ENCODE peak calls at places on chromosomes 3 and 15, in five cellular contexts. One of them, this sample, is unnamed.

GRCh38 chr3:105747056-105747455 is 121.8 kb downstream of the CBLB start:
- DNase-seq in H9: no peak
- DNase-seq in mesendoderm: peak
- DNase-seq in IMR-90: peak
- DNase-seq in neuronal stem cell: no peak
- DNase-seq in this sample: peak

GRCh38 chr3:126245811-126246727 is 65.7 kb upstream of the ALDH1L1 start:
- DNase-seq in IMR-90: peak
- DNase-seq in H9: no peak
- DNase-seq in neuronal stem cell: no peak
- DNase-seq in mesendoderm: peak
- DNase-seq in this sample: peak

GRCh38 chr3:123282461-123282860 is 80.7 kb downstream of the SEC22A start:
- DNase-seq in H9: peak
- DNase-seq in neuronal stem cell: no peak
- DNase-seq in IMR-90: no peak
- DNase-seq in mesendoderm: no peak
- DNase-seq in this sample: no peak

GRCh38 chr15:34986326-34987181 is 1.5 kb downstream of the ZNF770 start:
- DNase-seq in mesendoderm: no peak
- DNase-seq in H9: no peak
- DNase-seq in IMR-90: no peak
- DNase-seq in neuronal stem cell: no peak
- DNase-seq in this sample: no peak

GRCh38 chr3:31029756-31030155 is 135.3 kb upstream of the GADL1 start:
- DNase-seq in neuronal stem cell: no peak
- DNase-seq in mesendoderm: no peak
- DNase-seq in IMR-90: no peak
- DNase-seq in H9: no peak
- DNase-seq in this sample: no peak

GRCh38 chr15:80557441-80558234 is 137.5 kb upstream of the ABHD17C start:
- DNase-seq in H9: no peak
- DNase-seq in mesendoderm: no peak
- DNase-seq in IMR-90: no peak
- DNase-seq in neuronal stem cell: no peak
- DNase-seq in this sample: no peak

GRCh38 chr3:24237971-24238767 is 256.5 kb downstream of the THRB start:
- DNase-seq in neuronal stem cell: peak
- DNase-seq in H9: peak
- DNase-seq in IMR-90: peak
- DNase-seq in mesendoderm: peak
- DNase-seq in this sample: peak

GRCh38 chr3:171396048-171396447 is 64.2 kb downstream of the TNIK start:
- DNase-seq in neuronal stem cell: no peak
- DNase-seq in H9: no peak
- DNase-seq in mesendoderm: no peak
- DNase-seq in IMR-90: peak
- DNase-seq in this sample: no peak

GRCh38 chr3:190086191-190086590 is 34.5 kb downstream of the P3H2 start:
- DNase-seq in mesendoderm: peak
- DNase-seq in H9: peak
- DNase-seq in IMR-90: no peak
- DNase-seq in neuronal stem cell: no peak
- DNase-seq in this sample: no peak

GRCh38 chr3:49869525-49870126 is at the start of gene CAMKV:
- DNase-seq in neuronal stem cell: peak
- DNase-seq in H9: peak
- DNase-seq in IMR-90: no peak
- DNase-seq in mesendoderm: peak
- DNase-seq in this sample: no peak

GRCh38 chr3:24052446-24052845 is 107.4 kb downstream of the NR1D2 start:
- DNase-seq in neuronal stem cell: no peak
- DNase-seq in H9: no peak
- DNase-seq in IMR-90: no peak
- DNase-seq in mesendoderm: no peak
- DNase-seq in this sample: no peak

GRCh38 chr3:100335137-100335833 is 728 bp downstream of the NIT2 start:
- DNase-seq in H9: peak
- DNase-seq in mesendoderm: peak
- DNase-seq in IMR-90: no peak
- DNase-seq in neuronal stem cell: no peak
- DNase-seq in this sample: peak

GRCh38 chr3:90221900-90222299 is 1114.5 kb downstream of the EPHA3 start:
- DNase-seq in H9: no peak
- DNase-seq in neuronal stem cell: no peak
- DNase-seq in mesendoderm: no peak
- DNase-seq in IMR-90: no peak
- DNase-seq in this sample: no peak

GRCh38 chr3:55329849-55330248 is 157.3 kb downstream of the WNT5A start:
- DNase-seq in IMR-90: peak
- DNase-seq in neuronal stem cell: no peak
- DNase-seq in mesendoderm: no peak
- DNase-seq in H9: no peak
- DNase-seq in this sample: peak

GRCh38 chr3:107373896-107374295 is 3.3 kb upstream of the CCDC54 start:
- DNase-seq in neuronal stem cell: no peak
- DNase-seq in H9: no peak
- DNase-seq in mesendoderm: no peak
- DNase-seq in IMR-90: no peak
- DNase-seq in this sample: no peak

GRCh38 chr3:45603226-45603625 is 8.7 kb downstream of the LIMD1 start:
- DNase-seq in mesendoderm: no peak
- DNase-seq in neuronal stem cell: no peak
- DNase-seq in IMR-90: no peak
- DNase-seq in H9: no peak
- DNase-seq in this sample: no peak

GRCh38 chr3:122331886-122332285 is 6.8 kb downstream of the CSTA start:
- DNase-seq in H9: no peak
- DNase-seq in mesendoderm: no peak
- DNase-seq in neuronal stem cell: no peak
- DNase-seq in IMR-90: no peak
- DNase-seq in this sample: no peak

GRCh38 chr3:129934234-129935123 is 40.0 kb upstream of the TRH start:
- DNase-seq in mesendoderm: peak
- DNase-seq in IMR-90: peak
- DNase-seq in H9: peak
- DNase-seq in neuronal stem cell: peak
- DNase-seq in this sample: peak

GRCh38 chr3:9404680-9405079 is 7.3 kb downstream of the SETD5 start:
- DNase-seq in IMR-90: no peak
- DNase-seq in mesendoderm: no peak
- DNase-seq in neuronal stem cell: no peak
- DNase-seq in H9: no peak
- DNase-seq in this sample: no peak

GRCh38 chr3:79910337-79910736 is 142.5 kb upstream of the ROBO1 start:
- DNase-seq in neuronal stem cell: no peak
- DNase-seq in IMR-90: no peak
- DNase-seq in H9: no peak
- DNase-seq in mesendoderm: peak
- DNase-seq in this sample: no peak

GRCh38 chr3:70064194-70064787 is 64.8 kb downstream of the SAMMSON start:
- DNase-seq in IMR-90: peak
- DNase-seq in mesendoderm: peak
- DNase-seq in H9: no peak
- DNase-seq in neuronal stem cell: peak
- DNase-seq in this sample: peak

GRCh38 chr3:62332771-62333381 is 40.5 kb downstream of the FEZF2 start:
- DNase-seq in mesendoderm: peak
- DNase-seq in neuronal stem cell: peak
- DNase-seq in H9: no peak
- DNase-seq in IMR-90: peak
- DNase-seq in this sample: peak

GRCh38 chr3:186052096-186052495 is 56.8 kb downstream of the ETV5 start:
- DNase-seq in IMR-90: no peak
- DNase-seq in mesendoderm: no peak
- DNase-seq in neuronal stem cell: no peak
- DNase-seq in H9: no peak
- DNase-seq in this sample: no peak

GRCh38 chr15:85920926-85921325 is 126.2 kb upstream of the KLHL25 start:
- DNase-seq in neuronal stem cell: no peak
- DNase-seq in IMR-90: no peak
- DNase-seq in H9: no peak
- DNase-seq in mesendoderm: no peak
- DNase-seq in this sample: no peak

GRCh38 chr3:129228891-129229585 is 20.4 kb upstream of the COPG1 start:
- DNase-seq in mesendoderm: peak
- DNase-seq in H9: peak
- DNase-seq in neuronal stem cell: no peak
- DNase-seq in IMR-90: peak
- DNase-seq in this sample: peak

GRCh38 chr3:85710490-85710889 is 751.7 kb downstream of the CADM2 start:
- DNase-seq in mesendoderm: no peak
- DNase-seq in neuronal stem cell: no peak
- DNase-seq in IMR-90: peak
- DNase-seq in H9: no peak
- DNase-seq in this sample: no peak

GRCh38 chr3:49104052-49104426 is 518 bp downstream of the QARS1 start:
- DNase-seq in H9: no peak
- DNase-seq in neuronal stem cell: no peak
- DNase-seq in IMR-90: no peak
- DNase-seq in mesendoderm: no peak
- DNase-seq in this sample: no peak

DNA sequence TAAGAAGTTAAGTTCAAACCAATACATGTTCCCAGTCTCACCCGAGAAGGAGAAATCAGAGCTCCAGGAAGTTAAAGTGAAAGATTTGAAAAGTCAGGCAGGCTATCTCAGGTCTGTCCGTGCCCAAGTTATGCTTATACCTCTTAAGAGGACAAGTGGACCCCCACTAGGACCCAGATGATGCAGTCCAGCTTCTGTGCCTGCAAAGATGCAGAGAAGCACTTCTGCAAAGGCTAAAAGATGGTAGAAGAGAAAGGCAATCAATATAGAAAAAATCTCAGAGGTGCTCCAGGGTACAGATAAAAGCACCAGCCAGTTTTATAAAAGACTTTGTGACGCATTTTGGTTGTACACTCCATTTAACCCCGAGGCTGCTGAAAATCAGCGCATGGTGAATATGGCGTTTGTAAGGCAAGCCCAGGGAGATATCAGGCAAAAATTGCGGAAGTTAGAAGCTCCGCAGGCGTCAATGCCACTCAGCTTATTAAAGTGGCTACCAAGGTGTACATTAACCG is 9.9 kb upstream of the SLC9C1 start:
- DNase-seq in neuronal stem cell: no peak
- DNase-seq in mesendoderm: peak
- DNase-seq in H9: no peak
- DNase-seq in IMR-90: peak
- DNase-seq in this sample: no peak
- H3K9ac ChIP-seq in neuronal stem cell: no peak
- H3K9ac ChIP-seq in mesendoderm: peak
- H3K9ac ChIP-seq in H9: no peak
- H3K9ac ChIP-seq in IMR-90: peak
- H3K9ac ChIP-seq in this sample: no peak

DNA sequence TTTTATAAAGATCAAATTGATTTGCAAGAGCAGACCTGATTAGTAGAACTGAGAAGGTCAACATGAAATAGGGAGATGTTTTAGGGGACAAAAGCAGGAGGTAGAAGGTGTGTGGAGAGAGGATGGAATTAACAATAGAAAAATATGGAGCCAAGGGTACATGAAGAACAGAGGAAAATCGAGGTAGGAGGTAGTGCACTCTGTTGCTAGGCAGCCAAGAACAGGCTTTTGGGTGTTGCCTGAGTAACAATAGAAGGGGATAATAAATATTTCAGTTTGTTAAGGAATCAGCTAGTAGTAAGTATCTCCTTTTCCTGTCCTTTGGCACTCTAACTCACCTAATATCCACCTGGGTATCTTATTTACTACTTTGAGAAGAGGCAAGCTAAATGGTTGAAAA is 9.2 kb downstream of the SPESP1 start:
- DNase-seq in H9: no peak
- DNase-seq in neuronal stem cell: no peak
- DNase-seq in IMR-90: no peak
- DNase-seq in mesendoderm: no peak
- DNase-seq in this sample: no peak
- H3K18ac ChIP-seq in H9: no peak
- H3K18ac ChIP-seq in neuronal stem cell: no peak
- H3K18ac ChIP-seq in IMR-90: no peak
- H3K18ac ChIP-seq in mesendoderm: no peak
- H3K18ac ChIP-seq in this sample: no peak

GRCh38 chr15:77607111-77607893 is 25.4 kb downstream of the LINGO1 start:
- DNase-seq in IMR-90: peak
- DNase-seq in H9: no peak
- DNase-seq in neuronal stem cell: no peak
- DNase-seq in mesendoderm: peak
- DNase-seq in this sample: no peak
- H3K4ac ChIP-seq in IMR-90: no peak
- H3K4ac ChIP-seq in H9: no peak
- H3K4ac ChIP-seq in neuronal stem cell: no peak
- H3K4ac ChIP-seq in mesendoderm: no peak
- H3K4ac ChIP-seq in this sample: no peak

GRCh38 chr3:65955792-65956477 is 82.8 kb downstream of the MAGI1 start:
- DNase-seq in IMR-90: peak
- DNase-seq in mesendoderm: no peak
- DNase-seq in H9: no peak
- DNase-seq in neuronal stem cell: no peak
- DNase-seq in this sample: peak
- H3K9ac ChIP-seq in IMR-90: no peak
- H3K9ac ChIP-seq in mesendoderm: no peak
- H3K9ac ChIP-seq in H9: no peak
- H3K9ac ChIP-seq in neuronal stem cell: no peak
- H3K9ac ChIP-seq in this sample: no peak

GRCh38 chr15:40471105-40471777 is 457 bp downstream of the CHST14 start:
- DNase-seq in H9: peak
- DNase-seq in mesendoderm: peak
- DNase-seq in neuronal stem cell: peak
- DNase-seq in IMR-90: peak
- DNase-seq in this sample: no peak

GRCh38 chr15:40472171-40472727 is 1.5 kb downstream of the CHST14 start:
- DNase-seq in H9: no peak
- DNase-seq in mesendoderm: no peak
- DNase-seq in neuronal stem cell: no peak
- DNase-seq in IMR-90: no peak
- DNase-seq in this sample: no peak

GRCh38 chr15:40469776-40470390 is 901 bp upstream of the CHST14 start:
- DNase-seq in H9: no peak
- DNase-seq in IMR-90: peak
- DNase-seq in neuronal stem cell: no peak
- DNase-seq in mesendoderm: no peak
- DNase-seq in this sample: no peak

GRCh38 chr15:40471778-40472130 is 970 bp downstream of the CHST14 start:
- DNase-seq in IMR-90: peak
- DNase-seq in H9: peak
- DNase-seq in neuronal stem cell: no peak
- DNase-seq in mesendoderm: peak
- DNase-seq in this sample: peak

GRCh38 chr15:40470423-40471104 is at the start of gene CHST14:
- DNase-seq in neuronal stem cell: peak
- DNase-seq in IMR-90: peak
- DNase-seq in mesendoderm: peak
- DNase-seq in H9: peak
- DNase-seq in this sample: peak
- H3K18ac ChIP-seq in neuronal stem cell: peak
- H3K18ac ChIP-seq in IMR-90: peak
- H3K18ac ChIP-seq in mesendoderm: peak
- H3K18ac ChIP-seq in H9: peak
- H3K18ac ChIP-seq in this sample: peak

This sample was measured in trophoblast cell.